ENCODE peak calls at places on chromosomes 2 and 18, in four cellular contexts. W is DND-41, E is GM23338, L is thoracic aorta. P is an unnamed sample.

GRCh38 chr18:76402026-76402990 is 92.7 kb downstream of the ZNF516 start:
- DNase-seq in L (no peak), E (no peak), W (no peak), P (no peak)

GRCh38 chr2:9382604-9383235 is 40.6 kb downstream of the ITGB1BP1 start:
- DNase-seq in E (no peak), L (no peak), W (no peak), P (no peak)

GRCh38 chr18:70384181-70384790 is 95.4 kb downstream of the SOCS6 start:
- DNase-seq in L (no peak), W (no peak), E (no peak), P (no peak)

GRCh38 chr18:48885266-48885950 is 65.4 kb downstream of the SMAD7 start:
- DNase-seq in W (no peak), L (no peak), E (no peak), P (no peak)

GRCh38 chr2:218569038-218569431 is 396 bp downstream of the CNOT9 start:
- DNase-seq in W (no peak), L (peak; percentile 10), E (peak; percentile 83), P (peak; percentile 28)

GRCh38 chr18:29661924-29662323 is 1380.6 kb downstream of the DSC3 start:
- DNase-seq in W (no peak), E (no peak), L (no peak), P (no peak)

GRCh38 chr2:119425620-119426395 is 5.8 kb upstream of the TMEM37 start:
- DNase-seq in W (no peak), L (no peak), E (no peak), P (no peak)

GRCh38 chr2:102463160-102463559 is 9.9 kb upstream of the SLC9A4 start:
- DNase-seq in W (no peak), E (no peak), L (no peak), P (no peak)

GRCh38 chr2:174149530-174149929 is 98.8 kb downstream of the OLA1 start:
- DNase-seq in L (no peak), E (no peak), W (no peak), P (no peak)

GRCh38 chr2:56185101-56185581 is 1.4 kb downstream of the CCDC85A start:
- DNase-seq in W (no peak), L (no peak), E (peak; percentile 45), P (no peak)

GRCh38 chr2:174120346-174120745 is 128.0 kb downstream of the OLA1 start:
- DNase-seq in L (no peak), E (no peak), W (no peak), P (no peak)

GRCh38 chr18:44729631-44730101 is 49.0 kb downstream of the SETBP1 start:
- DNase-seq in E (no peak), W (peak; percentile 79), L (no peak), P (no peak)

GRCh38 chr2:126664639-126665038 is 8.7 kb downstream of the GYPC start:
- DNase-seq in W (no peak), L (no peak), E (no peak), P (no peak)

GRCh38 chr2:126665483-126665882 is 9.5 kb downstream of the GYPC start:
- DNase-seq in E (no peak), L (no peak), W (no peak), P (no peak)

GRCh38 chr2:126662623-126663022 is 6.7 kb downstream of the GYPC start:
- DNase-seq in E (no peak), L (no peak), W (no peak), P (no peak)

GRCh38 chr2:126663184-126663963 is 7.4 kb downstream of the GYPC start:
- DNase-seq in E (no peak), L (no peak), W (no peak), P (no peak)

DNA sequence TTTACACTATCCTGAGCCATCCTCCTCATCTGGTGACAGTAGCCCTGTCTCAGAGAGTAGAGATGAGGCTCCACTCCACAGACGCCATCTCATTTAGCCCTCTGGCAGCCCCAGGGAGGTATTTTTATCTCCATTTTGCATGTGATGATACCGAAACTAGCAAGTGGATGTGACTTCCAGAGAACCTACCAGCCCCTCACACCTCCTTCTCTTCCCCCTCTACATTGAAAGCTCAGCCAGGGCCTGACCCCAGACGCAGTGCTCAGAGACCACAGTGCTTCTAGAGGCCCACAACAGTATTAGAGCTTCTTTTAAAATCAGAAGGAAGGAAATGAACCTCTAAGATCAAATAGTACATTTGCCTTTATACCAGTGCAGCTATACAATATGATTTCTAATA is 8.3 kb downstream of the GYPC start:
- DNase-seq in E (no peak), W (no peak), L (no peak), P (peak; percentile 39)
- H3K4me1 ChIP-seq in E (peaks cover under 1% of the 10 kb centered on the region), W (no peaks in the 10 kb centered on the region), L (peaks cover 93% of the 10 kb centered on the region), P (peaks cover 56% of the 10 kb centered on the region)

GRCh38 chr2:162075689-162076132 is 1.7 kb upstream of the DPP4 start:
- DNase-seq in W (no peak), L (no peak), E (no peak), P (no peak)

GRCh38 chr2:162073776-162074578 is at the start of gene DPP4:
- DNase-seq in E (peak; percentile 81), W (peak; percentile 62), L (no peak), P (peak; percentile 68)

GRCh38 chr2:162074937-162075688 is 1.1 kb upstream of the DPP4 start:
- DNase-seq in L (no peak), E (no peak), W (no peak), P (no peak)

GRCh38 chr2:162072976-162073775 is 839 bp downstream of the DPP4 start:
- DNase-seq in E (peak; percentile 56), L (no peak), W (peak; percentile 81), P (peak; percentile 18)

DNA sequence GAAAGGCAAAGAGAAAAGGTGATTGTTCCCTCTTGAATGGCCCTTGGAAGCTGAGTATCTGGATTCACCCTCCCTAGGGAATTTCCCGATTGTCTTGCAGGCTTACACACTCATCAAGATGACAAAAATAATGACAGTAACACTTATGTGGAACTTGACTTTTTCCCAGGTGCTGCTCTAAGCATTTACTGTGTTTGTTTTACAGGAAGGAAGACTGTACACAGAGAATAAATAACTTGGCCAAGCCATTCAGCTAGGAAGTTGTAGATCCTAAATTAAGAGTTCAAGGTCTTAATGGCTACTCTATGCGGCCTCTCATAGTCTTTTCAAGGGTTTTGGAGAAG is 536 bp upstream of the DPP4 start:
- DNase-seq in L (no peak), E (no peak), W (no peak), P (no peak)
- H3K4me3 ChIP-seq in L (peak overlapping the region; percentile 75), E (peak overlapping the region; percentile 81), W (peak overlapping the region; percentile 71), P (peak overlapping the region; percentile 95)

DNA sequence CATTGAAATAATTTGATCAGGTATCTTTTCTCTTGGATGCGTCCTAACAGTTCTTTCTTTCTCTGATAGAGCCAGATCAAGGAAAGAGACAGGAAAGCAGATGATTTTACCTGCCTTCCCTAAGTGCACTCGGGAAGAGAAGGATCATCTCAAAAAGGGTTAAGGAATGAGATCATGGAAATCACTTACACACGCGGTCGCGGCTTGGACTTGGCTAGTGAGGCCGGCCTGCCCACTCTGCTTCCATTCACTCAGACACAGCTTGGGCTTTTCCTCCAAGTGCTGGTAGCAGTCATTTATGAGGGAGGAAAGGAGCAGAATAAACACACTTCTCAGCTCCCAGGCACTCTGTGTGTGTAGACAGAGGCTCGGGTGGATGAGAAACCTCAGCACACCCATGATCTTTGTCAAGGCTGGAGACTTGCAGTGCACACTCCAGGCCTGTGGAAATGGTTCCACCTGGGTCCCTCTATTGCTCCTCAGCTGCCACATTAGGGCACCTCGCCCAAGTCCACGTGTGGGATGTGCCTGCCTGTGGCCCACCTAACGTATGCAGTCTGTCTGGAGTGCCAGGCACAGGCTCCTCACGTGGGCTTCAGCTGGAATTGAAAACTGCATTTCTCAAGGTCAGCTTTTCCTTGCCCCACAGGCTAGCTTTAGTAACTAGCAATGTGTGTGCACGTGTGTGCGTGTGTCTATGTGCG is 288.3 kb downstream of the SOX11 start:
- DNase-seq in E (no peak), W (no peak), L (no peak), P (no peak)
- H3K27ac ChIP-seq in E (no peak overlapping the region), W (no peak overlapping the region), L (no peak overlapping the region), P (no peak overlapping the region)

GRCh38 chr2:20617081-20617575 is 33.8 kb downstream of the HS1BP3 start:
- DNase-seq in L (no peak), W (no peak), E (peak; percentile 51), P (no peak)

GRCh38 chr2:20619624-20620024 is 31.3 kb downstream of the HS1BP3 start:
- DNase-seq in W (no peak), L (no peak), E (no peak), P (no peak)

GRCh38 chr2:20617892-20618467 is 32.9 kb downstream of the HS1BP3 start:
- DNase-seq in W (no peak), L (peak; percentile 98), E (no peak), P (no peak)

GRCh38 chr2:20618886-20619521 is 31.9 kb downstream of the HS1BP3 start:
- DNase-seq in E (no peak), W (no peak), L (no peak), P (no peak)

GRCh38 chr2:20618468-20618885 is 32.4 kb downstream of the HS1BP3 start:
- DNase-seq in L (no peak), E (no peak), W (no peak), P (no peak)
- H3K4me1 ChIP-seq in L (peaks cover 74% of the 10 kb centered on the region), E (peaks cover 8% of the 10 kb centered on the region), W (no peaks in the 10 kb centered on the region), P (no peaks in the 10 kb centered on the region)